ENCODE peak calls at places on chromosomes 5 and 9, in nine cellular contexts. One of them, this sample, is unnamed.
A peak's percentile ranks its signal among the peaks of the same experiment; 100 is the strongest.

GRCh38 chr9:135971892-135972291 is 10.7 kb upstream of the UBAC1 start:
- DNase-seq in caudate nucleus: no peak
- DNase-seq in fibroblast of pulmonary artery: no peak
- DNase-seq in left kidney: peak; percentile 95
- DNase-seq in NCI-H2171 treated with DMSO at 0.1 percent for 48 hours: no peak
- DNase-seq in HTR-8/SVneo: no peak
- DNase-seq in AML-193: no peak
- DNase-seq in mesenteric fat pad: no peak
- DNase-seq in HuH-7.5: peak; percentile 88
- DNase-seq in this sample: peak; percentile 18

GRCh38 chr9:133844876-133845658 is 106.9 kb upstream of the SARDH start:
- DNase-seq in HuH-7.5: no peak
- DNase-seq in caudate nucleus: no peak
- DNase-seq in left kidney: peak; percentile 72
- DNase-seq in HTR-8/SVneo: peak; percentile 11
- DNase-seq in mesenteric fat pad: no peak
- DNase-seq in fibroblast of pulmonary artery: peak; percentile 82
- DNase-seq in AML-193: no peak
- DNase-seq in NCI-H2171 treated with DMSO at 0.1 percent for 48 hours: no peak
- DNase-seq in this sample: peak; percentile 78

GRCh38 chr5:174374206-174374605 is 328.7 kb downstream of the NSG2 start:
- DNase-seq in fibroblast of pulmonary artery: no peak
- DNase-seq in caudate nucleus: peak; percentile 2
- DNase-seq in left kidney: no peak
- DNase-seq in HuH-7.5: no peak
- DNase-seq in NCI-H2171 treated with DMSO at 0.1 percent for 48 hours: no peak
- DNase-seq in AML-193: no peak
- DNase-seq in HTR-8/SVneo: no peak
- DNase-seq in mesenteric fat pad: no peak
- DNase-seq in this sample: no peak

GRCh38 chr5:119968690-119969089 is 339.3 kb downstream of the FAM170A start:
- DNase-seq in AML-193: no peak
- DNase-seq in left kidney: no peak
- DNase-seq in caudate nucleus: no peak
- DNase-seq in HTR-8/SVneo: no peak
- DNase-seq in mesenteric fat pad: no peak
- DNase-seq in fibroblast of pulmonary artery: no peak
- DNase-seq in HuH-7.5: no peak
- DNase-seq in NCI-H2171 treated with DMSO at 0.1 percent for 48 hours: no peak
- DNase-seq in this sample: no peak

GRCh38 chr9:99491408-99492259 is 269.6 kb downstream of the SEC61B start:
- DNase-seq in AML-193: no peak
- DNase-seq in NCI-H2171 treated with DMSO at 0.1 percent for 48 hours: no peak
- DNase-seq in HTR-8/SVneo: no peak
- DNase-seq in mesenteric fat pad: no peak
- DNase-seq in HuH-7.5: no peak
- DNase-seq in left kidney: peak; percentile 50
- DNase-seq in fibroblast of pulmonary artery: no peak
- DNase-seq in caudate nucleus: no peak
- DNase-seq in this sample: peak; percentile 81

GRCh38 chr5:40364441-40364840 is 315.3 kb upstream of the PTGER4 start:
- DNase-seq in NCI-H2171 treated with DMSO at 0.1 percent for 48 hours: no peak
- DNase-seq in left kidney: no peak
- DNase-seq in mesenteric fat pad: no peak
- DNase-seq in caudate nucleus: no peak
- DNase-seq in HTR-8/SVneo: no peak
- DNase-seq in AML-193: peak; percentile 56
- DNase-seq in HuH-7.5: no peak
- DNase-seq in fibroblast of pulmonary artery: no peak
- DNase-seq in this sample: no peak

GRCh38 chr9:22047596-22047995 is 38.5 kb upstream of the CDKN2B start:
- DNase-seq in AML-193: peak; percentile 41
- DNase-seq in NCI-H2171 treated with DMSO at 0.1 percent for 48 hours: no peak
- DNase-seq in HTR-8/SVneo: no peak
- DNase-seq in mesenteric fat pad: no peak
- DNase-seq in caudate nucleus: no peak
- DNase-seq in fibroblast of pulmonary artery: no peak
- DNase-seq in HuH-7.5: no peak
- DNase-seq in left kidney: no peak
- DNase-seq in this sample: no peak

GRCh38 chr9:129597355-129598088 is 23.4 kb downstream of the C9orf50 start:
- DNase-seq in left kidney: peak; percentile 95
- DNase-seq in fibroblast of pulmonary artery: peak; percentile 68
- DNase-seq in caudate nucleus: no peak
- DNase-seq in AML-193: no peak
- DNase-seq in mesenteric fat pad: peak; percentile 93
- DNase-seq in HuH-7.5: peak; percentile 54
- DNase-seq in HTR-8/SVneo: no peak
- DNase-seq in NCI-H2171 treated with DMSO at 0.1 percent for 48 hours: no peak
- DNase-seq in this sample: peak; percentile 87

GRCh38 chr9:133563286-133564213 is 29.0 kb downstream of the ADAMTSL2 start:
- DNase-seq in fibroblast of pulmonary artery: peak; percentile 44
- DNase-seq in caudate nucleus: no peak
- DNase-seq in AML-193: no peak
- DNase-seq in HTR-8/SVneo: no peak
- DNase-seq in left kidney: peak; percentile 72
- DNase-seq in HuH-7.5: no peak
- DNase-seq in mesenteric fat pad: no peak
- DNase-seq in NCI-H2171 treated with DMSO at 0.1 percent for 48 hours: peak; percentile 37
- DNase-seq in this sample: no peak

GRCh38 chr5:18992264-18992663 is 995.7 kb downstream of the CDH18 start:
- DNase-seq in fibroblast of pulmonary artery: no peak
- DNase-seq in HTR-8/SVneo: no peak
- DNase-seq in NCI-H2171 treated with DMSO at 0.1 percent for 48 hours: peak; percentile 36
- DNase-seq in AML-193: no peak
- DNase-seq in left kidney: no peak
- DNase-seq in caudate nucleus: no peak
- DNase-seq in HuH-7.5: no peak
- DNase-seq in mesenteric fat pad: no peak
- DNase-seq in this sample: no peak

GRCh38 chr5:99076600-99077253 is 147.9 kb upstream of the CHD1 start:
- DNase-seq in mesenteric fat pad: no peak
- DNase-seq in fibroblast of pulmonary artery: no peak
- DNase-seq in HuH-7.5: no peak
- DNase-seq in left kidney: no peak
- DNase-seq in caudate nucleus: no peak
- DNase-seq in AML-193: no peak
- DNase-seq in NCI-H2171 treated with DMSO at 0.1 percent for 48 hours: no peak
- DNase-seq in HTR-8/SVneo: no peak
- DNase-seq in this sample: no peak

GRCh38 chr9:96169488-96169887 is 132.5 kb downstream of the HSD17B3 start:
- DNase-seq in NCI-H2171 treated with DMSO at 0.1 percent for 48 hours: no peak
- DNase-seq in fibroblast of pulmonary artery: no peak
- DNase-seq in caudate nucleus: no peak
- DNase-seq in mesenteric fat pad: no peak
- DNase-seq in HTR-8/SVneo: peak; percentile 69
- DNase-seq in HuH-7.5: peak; percentile 64
- DNase-seq in AML-193: no peak
- DNase-seq in left kidney: peak; percentile 98
- DNase-seq in this sample: peak; percentile 31

GRCh38 chr5:98104454-98105188 is 668.8 kb upstream of the RGMB start:
- DNase-seq in fibroblast of pulmonary artery: no peak
- DNase-seq in HuH-7.5: no peak
- DNase-seq in AML-193: no peak
- DNase-seq in caudate nucleus: no peak
- DNase-seq in mesenteric fat pad: no peak
- DNase-seq in HTR-8/SVneo: no peak
- DNase-seq in left kidney: no peak
- DNase-seq in NCI-H2171 treated with DMSO at 0.1 percent for 48 hours: no peak
- DNase-seq in this sample: peak; percentile 30

GRCh38 chr5:172002310-172002709 is 4.1 kb downstream of the FBXW11 start:
- DNase-seq in HTR-8/SVneo: no peak
- DNase-seq in AML-193: peak; percentile 8
- DNase-seq in left kidney: peak; percentile 63
- DNase-seq in caudate nucleus: no peak
- DNase-seq in NCI-H2171 treated with DMSO at 0.1 percent for 48 hours: no peak
- DNase-seq in mesenteric fat pad: no peak
- DNase-seq in fibroblast of pulmonary artery: peak; percentile 34
- DNase-seq in HuH-7.5: no peak
- DNase-seq in this sample: peak; percentile 49

GRCh38 chr5:68522863-68523262 is 307.3 kb downstream of the PIK3R1 start:
- DNase-seq in caudate nucleus: no peak
- DNase-seq in mesenteric fat pad: no peak
- DNase-seq in left kidney: peak; percentile 53
- DNase-seq in AML-193: no peak
- DNase-seq in HTR-8/SVneo: no peak
- DNase-seq in fibroblast of pulmonary artery: no peak
- DNase-seq in NCI-H2171 treated with DMSO at 0.1 percent for 48 hours: no peak
- DNase-seq in HuH-7.5: no peak
- DNase-seq in this sample: peak; percentile 67

GRCh38 chr9:33128570-33128969 is 38.6 kb downstream of the B4GALT1 start:
- DNase-seq in HuH-7.5: no peak
- DNase-seq in NCI-H2171 treated with DMSO at 0.1 percent for 48 hours: no peak
- DNase-seq in caudate nucleus: no peak
- DNase-seq in mesenteric fat pad: no peak
- DNase-seq in AML-193: no peak
- DNase-seq in left kidney: no peak
- DNase-seq in fibroblast of pulmonary artery: no peak
- DNase-seq in HTR-8/SVneo: no peak
- DNase-seq in this sample: no peak

GRCh38 chr5:20113930-20114329 is 125.9 kb upstream of the CDH18 start:
- DNase-seq in HuH-7.5: no peak
- DNase-seq in mesenteric fat pad: no peak
- DNase-seq in left kidney: no peak
- DNase-seq in fibroblast of pulmonary artery: no peak
- DNase-seq in HTR-8/SVneo: no peak
- DNase-seq in caudate nucleus: no peak
- DNase-seq in AML-193: no peak
- DNase-seq in NCI-H2171 treated with DMSO at 0.1 percent for 48 hours: no peak
- DNase-seq in this sample: no peak

GRCh38 chr5:95087819-95088317 is 197.0 kb downstream of the MCTP1 start:
- DNase-seq in caudate nucleus: no peak
- DNase-seq in HTR-8/SVneo: no peak
- DNase-seq in HuH-7.5: no peak
- DNase-seq in NCI-H2171 treated with DMSO at 0.1 percent for 48 hours: no peak
- DNase-seq in left kidney: no peak
- DNase-seq in AML-193: no peak
- DNase-seq in fibroblast of pulmonary artery: peak; percentile 6
- DNase-seq in mesenteric fat pad: no peak
- DNase-seq in this sample: peak; percentile 83

GRCh38 chr5:93884254-93884653 is 142.9 kb upstream of the POU5F2 start:
- DNase-seq in left kidney: no peak
- DNase-seq in HTR-8/SVneo: no peak
- DNase-seq in AML-193: no peak
- DNase-seq in fibroblast of pulmonary artery: no peak
- DNase-seq in NCI-H2171 treated with DMSO at 0.1 percent for 48 hours: no peak
- DNase-seq in caudate nucleus: no peak
- DNase-seq in mesenteric fat pad: no peak
- DNase-seq in HuH-7.5: no peak
- DNase-seq in this sample: no peak

GRCh38 chr9:87516222-87516930 is 18.7 kb downstream of the DAPK1 start:
- DNase-seq in left kidney: no peak
- DNase-seq in AML-193: peak; percentile 68
- DNase-seq in caudate nucleus: no peak
- DNase-seq in HuH-7.5: no peak
- DNase-seq in HTR-8/SVneo: no peak
- DNase-seq in fibroblast of pulmonary artery: peak; percentile 79
- DNase-seq in NCI-H2171 treated with DMSO at 0.1 percent for 48 hours: no peak
- DNase-seq in mesenteric fat pad: no peak
- DNase-seq in this sample: peak; percentile 67

GRCh38 chr5:170747851-170748250 is 35.7 kb upstream of the GABRP start:
- DNase-seq in NCI-H2171 treated with DMSO at 0.1 percent for 48 hours: no peak
- DNase-seq in HuH-7.5: no peak
- DNase-seq in caudate nucleus: no peak
- DNase-seq in AML-193: no peak
- DNase-seq in mesenteric fat pad: no peak
- DNase-seq in left kidney: peak; percentile 57
- DNase-seq in HTR-8/SVneo: no peak
- DNase-seq in fibroblast of pulmonary artery: peak; percentile 21
- DNase-seq in this sample: peak; percentile 31

GRCh38 chr5:126107381-126107780 is 315.8 kb upstream of the GRAMD2B start:
- DNase-seq in left kidney: no peak
- DNase-seq in HuH-7.5: no peak
- DNase-seq in caudate nucleus: no peak
- DNase-seq in fibroblast of pulmonary artery: no peak
- DNase-seq in AML-193: no peak
- DNase-seq in HTR-8/SVneo: no peak
- DNase-seq in mesenteric fat pad: no peak
- DNase-seq in NCI-H2171 treated with DMSO at 0.1 percent for 48 hours: no peak
- DNase-seq in this sample: no peak

GRCh38 chr5:128426090-128426534 is 111.9 kb downstream of the FBN2 start:
- DNase-seq in caudate nucleus: no peak
- DNase-seq in NCI-H2171 treated with DMSO at 0.1 percent for 48 hours: no peak
- DNase-seq in AML-193: no peak
- DNase-seq in fibroblast of pulmonary artery: no peak
- DNase-seq in mesenteric fat pad: no peak
- DNase-seq in HTR-8/SVneo: no peak
- DNase-seq in HuH-7.5: no peak
- DNase-seq in left kidney: no peak
- DNase-seq in this sample: peak; percentile 60

GRCh38 chr5:125550237-125550636 is 803.8 kb upstream of the ZNF608 start:
- DNase-seq in AML-193: no peak
- DNase-seq in HuH-7.5: no peak
- DNase-seq in caudate nucleus: no peak
- DNase-seq in fibroblast of pulmonary artery: peak; percentile 79
- DNase-seq in HTR-8/SVneo: no peak
- DNase-seq in NCI-H2171 treated with DMSO at 0.1 percent for 48 hours: no peak
- DNase-seq in left kidney: peak; percentile 63
- DNase-seq in mesenteric fat pad: no peak
- DNase-seq in this sample: peak; percentile 87

GRCh38 chr9:137243626-137244485 is 2.8 kb downstream of the TUBB4B start:
- DNase-seq in HuH-7.5: no peak
- DNase-seq in left kidney: no peak
- DNase-seq in fibroblast of pulmonary artery: no peak
- DNase-seq in HTR-8/SVneo: no peak
- DNase-seq in AML-193: no peak
- DNase-seq in NCI-H2171 treated with DMSO at 0.1 percent for 48 hours: no peak
- DNase-seq in mesenteric fat pad: no peak
- DNase-seq in caudate nucleus: no peak
- DNase-seq in this sample: no peak

GRCh38 chr5:54785729-54786548 is 199.5 kb downstream of the ESM1 start:
- DNase-seq in HTR-8/SVneo: no peak
- DNase-seq in fibroblast of pulmonary artery: peak; percentile 36
- DNase-seq in NCI-H2171 treated with DMSO at 0.1 percent for 48 hours: no peak
- DNase-seq in left kidney: peak; percentile 13
- DNase-seq in AML-193: no peak
- DNase-seq in HuH-7.5: no peak
- DNase-seq in caudate nucleus: no peak
- DNase-seq in mesenteric fat pad: no peak
- DNase-seq in this sample: peak; percentile 23

GRCh38 chr5:168802337-168802736 is 223.2 kb upstream of the PANK3 start:
- DNase-seq in left kidney: no peak
- DNase-seq in HTR-8/SVneo: no peak
- DNase-seq in fibroblast of pulmonary artery: no peak
- DNase-seq in mesenteric fat pad: no peak
- DNase-seq in NCI-H2171 treated with DMSO at 0.1 percent for 48 hours: no peak
- DNase-seq in HuH-7.5: no peak
- DNase-seq in caudate nucleus: no peak
- DNase-seq in AML-193: no peak
- DNase-seq in this sample: no peak

GRCh38 chr5:93653716-93654115 is 70.7 kb downstream of the NR2F1 start:
- DNase-seq in left kidney: no peak
- DNase-seq in caudate nucleus: no peak
- DNase-seq in HTR-8/SVneo: no peak
- DNase-seq in mesenteric fat pad: no peak
- DNase-seq in fibroblast of pulmonary artery: no peak
- DNase-seq in NCI-H2171 treated with DMSO at 0.1 percent for 48 hours: no peak
- DNase-seq in HuH-7.5: no peak
- DNase-seq in AML-193: no peak
- DNase-seq in this sample: no peak

GRCh38 chr5:178206166-178207101 is 2.1 kb downstream of the HNRNPAB start:
- DNase-seq in NCI-H2171 treated with DMSO at 0.1 percent for 48 hours: no peak
- DNase-seq in HuH-7.5: no peak
- DNase-seq in HTR-8/SVneo: no peak
- DNase-seq in AML-193: no peak
- DNase-seq in mesenteric fat pad: no peak
- DNase-seq in caudate nucleus: no peak
- DNase-seq in left kidney: no peak
- DNase-seq in fibroblast of pulmonary artery: no peak
- DNase-seq in this sample: peak; percentile 49

GRCh38 chr9:100397867-100398266 is 29.1 kb upstream of the MSANTD3 start:
- DNase-seq in NCI-H2171 treated with DMSO at 0.1 percent for 48 hours: peak; percentile 87
- DNase-seq in fibroblast of pulmonary artery: no peak
- DNase-seq in left kidney: no peak
- DNase-seq in HuH-7.5: no peak
- DNase-seq in caudate nucleus: no peak
- DNase-seq in mesenteric fat pad: no peak
- DNase-seq in HTR-8/SVneo: no peak
- DNase-seq in AML-193: no peak
- DNase-seq in this sample: no peak

GRCh38 chr5:174419523-174420132 is 304.8 kb upstream of the MSX2 start:
- DNase-seq in mesenteric fat pad: peak; percentile 93
- DNase-seq in AML-193: peak; percentile 52
- DNase-seq in HTR-8/SVneo: peak; percentile 84
- DNase-seq in fibroblast of pulmonary artery: peak; percentile 95
- DNase-seq in caudate nucleus: peak; percentile 69
- DNase-seq in HuH-7.5: peak; percentile 59
- DNase-seq in left kidney: peak; percentile 95
- DNase-seq in NCI-H2171 treated with DMSO at 0.1 percent for 48 hours: peak; percentile 1
- DNase-seq in this sample: peak; percentile 97